ENCODE peak calls at places on chromosomes 4 and X, in five cellular contexts. One of them, this sample, is unnamed.

GRCh38 chr4:86302242-86302641 is 57.6 kb downstream of the MAPK10 start:
- DNase-seq in neuronal stem cell: no peak
- DNase-seq in IMR-90: peak; percentile 1
- DNase-seq in mesendoderm: peak; percentile 76
- DNase-seq in mesenchymal stem cell: peak; percentile 55
- DNase-seq in this sample: peak; percentile 31

GRCh38 chr4:136768925-136769275 is 763.4 kb downstream of the PCDH18 start:
- DNase-seq in neuronal stem cell: peak; percentile 26
- DNase-seq in IMR-90: no peak
- DNase-seq in mesendoderm: peak; percentile 48
- DNase-seq in mesenchymal stem cell: peak; percentile 58
- DNase-seq in this sample: no peak

GRCh38 chrX:119784747-119785446 is 6.5 kb downstream of the RPL39 start:
- DNase-seq in neuronal stem cell: no peak
- DNase-seq in IMR-90: peak; percentile 23
- DNase-seq in mesendoderm: peak; percentile 32
- DNase-seq in mesenchymal stem cell: peak; percentile 38
- DNase-seq in this sample: peak; percentile 48

GRCh38 chr4:78074747-78075146 is 17.6 kb downstream of the FRAS1 start:
- DNase-seq in neuronal stem cell: no peak
- DNase-seq in IMR-90: no peak
- DNase-seq in mesendoderm: peak; percentile 47
- DNase-seq in mesenchymal stem cell: no peak
- DNase-seq in this sample: no peak

GRCh38 chrX:130170752-130171445 is 863 bp upstream of the RAB33A start:
- DNase-seq in neuronal stem cell: peak; percentile 53
- DNase-seq in IMR-90: no peak
- DNase-seq in mesendoderm: peak; percentile 48
- DNase-seq in mesenchymal stem cell: peak; percentile 28
- DNase-seq in this sample: peak; percentile 81

GRCh38 chrX:16436348-16437188 is 213.4 kb upstream of the S100G start:
- DNase-seq in neuronal stem cell: peak; percentile 64
- DNase-seq in IMR-90: peak; percentile 75
- DNase-seq in mesendoderm: peak; percentile 77
- DNase-seq in mesenchymal stem cell: peak; percentile 65
- DNase-seq in this sample: peak; percentile 82

GRCh38 chr4:102552781-102553180 is 51.6 kb downstream of the NFKB1 start:
- DNase-seq in neuronal stem cell: no peak
- DNase-seq in IMR-90: no peak
- DNase-seq in mesendoderm: no peak
- DNase-seq in mesenchymal stem cell: no peak
- DNase-seq in this sample: no peak

GRCh38 chrX:130028196-130028595 is 45.8 kb downstream of the BCORL1 start:
- DNase-seq in neuronal stem cell: no peak
- DNase-seq in IMR-90: peak; percentile 39
- DNase-seq in mesendoderm: peak; percentile 16
- DNase-seq in mesenchymal stem cell: peak; percentile 29
- DNase-seq in this sample: no peak

GRCh38 chr4:139454646-139455045 is 725 bp downstream of the RAB33B start:
- DNase-seq in neuronal stem cell: no peak
- DNase-seq in IMR-90: no peak
- DNase-seq in mesendoderm: no peak
- DNase-seq in mesenchymal stem cell: no peak
- DNase-seq in this sample: no peak

GRCh38 chr4:138199568-138200235 is 42.4 kb downstream of the SLC7A11 start:
- DNase-seq in neuronal stem cell: no peak
- DNase-seq in IMR-90: peak; percentile 33
- DNase-seq in mesendoderm: peak; percentile 79
- DNase-seq in mesenchymal stem cell: no peak
- DNase-seq in this sample: no peak

GRCh38 chr4:1635452-1635851 is 48.7 kb downstream of the FAM53A start:
- DNase-seq in neuronal stem cell: no peak
- DNase-seq in IMR-90: no peak
- DNase-seq in mesendoderm: no peak
- DNase-seq in mesenchymal stem cell: no peak
- DNase-seq in this sample: no peak

GRCh38 chrX:109635151-109635550 is 10.2 kb upstream of the KCNE5 start:
- DNase-seq in neuronal stem cell: no peak
- DNase-seq in IMR-90: peak; percentile 5
- DNase-seq in mesendoderm: peak; percentile 49
- DNase-seq in mesenchymal stem cell: peak; percentile 16
- DNase-seq in this sample: peak; percentile 35

GRCh38 chr4:17884063-17884462 is 73.3 kb downstream of the NCAPG start:
- DNase-seq in neuronal stem cell: no peak
- DNase-seq in IMR-90: peak; percentile 61
- DNase-seq in mesendoderm: no peak
- DNase-seq in mesenchymal stem cell: no peak
- DNase-seq in this sample: no peak

GRCh38 chr4:58553679-58554078 is 1443.5 kb upstream of the IGFBP7 start:
- DNase-seq in neuronal stem cell: no peak
- DNase-seq in IMR-90: no peak
- DNase-seq in mesendoderm: no peak
- DNase-seq in mesenchymal stem cell: peak; percentile 18
- DNase-seq in this sample: no peak

GRCh38 chr4:58553031-58553430 is 1442.8 kb upstream of the IGFBP7 start:
- DNase-seq in neuronal stem cell: no peak
- DNase-seq in IMR-90: no peak
- DNase-seq in mesendoderm: peak; percentile 70
- DNase-seq in mesenchymal stem cell: peak; percentile 24
- DNase-seq in this sample: no peak

DNA sequence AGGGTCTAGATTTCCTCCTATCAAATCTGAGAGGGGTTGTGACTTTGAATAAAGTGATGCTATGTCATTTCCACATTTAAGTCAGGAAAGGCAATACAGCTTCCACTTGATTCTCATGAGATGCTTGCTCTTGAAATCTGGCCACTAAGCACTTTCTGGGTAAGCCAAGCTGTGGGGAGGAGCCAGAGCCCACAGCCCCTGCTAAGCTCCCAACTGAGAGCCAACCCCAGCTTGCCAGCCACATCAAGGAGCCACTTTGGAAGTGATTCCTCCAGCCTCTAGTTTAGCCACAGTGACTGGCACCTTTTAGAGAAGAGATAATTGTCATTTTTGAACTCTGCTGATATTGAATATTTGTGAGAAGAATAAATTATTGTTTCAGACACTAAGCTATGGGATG is 1441.5 kb upstream of the IGFBP7 start:
- DNase-seq in neuronal stem cell: no peak
- DNase-seq in IMR-90: no peak
- DNase-seq in mesendoderm: peak; percentile 31
- DNase-seq in mesenchymal stem cell: no peak
- DNase-seq in this sample: peak; percentile 26
- H2AK5ac ChIP-seq in neuronal stem cell: no peak overlapping the region
- H2AK5ac ChIP-seq in IMR-90: no peak overlapping the region
- H2AK5ac ChIP-seq in mesendoderm: no peak overlapping the region
- H2AK5ac ChIP-seq in mesenchymal stem cell: no peak overlapping the region
- H2AK5ac ChIP-seq in this sample: no peak overlapping the region

DNA sequence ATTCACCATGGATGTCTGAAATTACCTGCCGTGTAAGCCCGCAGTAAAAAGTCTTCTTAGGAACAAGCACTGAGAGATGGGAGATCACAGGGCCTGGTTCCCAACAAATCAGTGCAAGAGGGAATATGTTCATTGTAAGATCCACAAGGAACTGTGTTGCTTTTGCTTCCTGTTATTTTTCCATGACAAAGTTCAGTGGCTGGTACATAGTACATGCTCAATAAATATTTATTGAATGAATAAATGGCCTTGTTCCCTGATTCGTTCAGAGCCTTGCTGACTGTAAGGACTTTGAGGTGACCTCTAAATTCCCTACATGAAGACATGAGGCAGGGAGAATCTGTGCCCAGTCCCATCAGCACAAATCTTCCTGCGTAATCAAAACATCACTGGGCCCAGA is 7.4 kb downstream of the TMEM31 start:
- DNase-seq in neuronal stem cell: no peak
- DNase-seq in IMR-90: no peak
- DNase-seq in mesendoderm: no peak
- DNase-seq in mesenchymal stem cell: no peak
- DNase-seq in this sample: no peak
- H3K27ac ChIP-seq in neuronal stem cell: no peak overlapping the region
- H3K27ac ChIP-seq in IMR-90: no peak overlapping the region
- H3K27ac ChIP-seq in mesendoderm: no peak overlapping the region
- H3K27ac ChIP-seq in mesenchymal stem cell: no peak overlapping the region
- H3K27ac ChIP-seq in this sample: no peak overlapping the region

DNA sequence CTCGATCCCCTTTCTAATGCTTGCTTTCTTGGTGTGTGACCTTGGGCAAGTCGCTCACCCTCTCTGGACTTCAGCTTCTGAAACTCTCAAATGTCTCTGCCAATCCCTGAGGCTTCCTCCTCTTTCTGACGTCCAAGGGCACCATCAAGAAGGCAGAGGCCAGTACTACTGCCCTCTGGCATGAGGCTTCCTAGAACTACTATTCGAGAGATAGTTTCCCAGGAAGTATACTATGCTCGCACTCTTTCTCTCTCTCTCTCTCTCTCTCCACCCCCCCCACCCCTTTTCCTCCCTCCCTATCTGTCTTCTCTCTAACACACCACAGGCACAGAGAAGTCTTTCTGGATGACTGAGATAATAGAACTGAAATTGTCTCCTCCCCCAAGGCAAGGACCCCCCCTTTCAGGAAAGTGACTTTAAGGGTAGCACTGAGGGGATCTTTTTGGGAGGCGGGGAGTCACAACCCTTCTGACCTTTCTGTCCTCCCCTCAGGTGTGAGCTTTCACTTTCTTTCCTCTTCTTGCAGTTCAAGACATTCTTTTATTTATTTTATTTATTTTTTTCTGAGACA is 20.0 kb upstream of the BCOR start:
- DNase-seq in neuronal stem cell: no peak
- DNase-seq in IMR-90: no peak
- DNase-seq in mesendoderm: no peak
- DNase-seq in mesenchymal stem cell: no peak
- DNase-seq in this sample: no peak
- H3K4me2 ChIP-seq in neuronal stem cell: no peak overlapping the region
- H3K4me2 ChIP-seq in IMR-90: no peak overlapping the region
- H3K4me2 ChIP-seq in mesendoderm: no peak overlapping the region
- H3K4me2 ChIP-seq in mesenchymal stem cell: no peak overlapping the region
- H3K4me2 ChIP-seq in this sample: no peak overlapping the region

GRCh38 chr4:151484396-151485102 is 75.6 kb downstream of the FHIP1A start:
- DNase-seq in neuronal stem cell: peak; percentile 2
- DNase-seq in IMR-90: peak; percentile 77
- DNase-seq in mesendoderm: peak; percentile 89
- DNase-seq in mesenchymal stem cell: peak; percentile 69
- DNase-seq in this sample: peak; percentile 61

GRCh38 chr4:151488968-151489367 is 80.0 kb downstream of the FHIP1A start:
- DNase-seq in neuronal stem cell: no peak
- DNase-seq in IMR-90: no peak
- DNase-seq in mesendoderm: peak; percentile 62
- DNase-seq in mesenchymal stem cell: no peak
- DNase-seq in this sample: no peak

GRCh38 chr4:151481813-151482212 is 72.8 kb downstream of the FHIP1A start:
- DNase-seq in neuronal stem cell: no peak
- DNase-seq in IMR-90: no peak
- DNase-seq in mesendoderm: no peak
- DNase-seq in mesenchymal stem cell: no peak
- DNase-seq in this sample: no peak

GRCh38 chr4:151486166-151486565 is 77.2 kb downstream of the FHIP1A start:
- DNase-seq in neuronal stem cell: no peak
- DNase-seq in IMR-90: peak; percentile 36
- DNase-seq in mesendoderm: no peak
- DNase-seq in mesenchymal stem cell: peak; percentile 20
- DNase-seq in this sample: no peak

DNA sequence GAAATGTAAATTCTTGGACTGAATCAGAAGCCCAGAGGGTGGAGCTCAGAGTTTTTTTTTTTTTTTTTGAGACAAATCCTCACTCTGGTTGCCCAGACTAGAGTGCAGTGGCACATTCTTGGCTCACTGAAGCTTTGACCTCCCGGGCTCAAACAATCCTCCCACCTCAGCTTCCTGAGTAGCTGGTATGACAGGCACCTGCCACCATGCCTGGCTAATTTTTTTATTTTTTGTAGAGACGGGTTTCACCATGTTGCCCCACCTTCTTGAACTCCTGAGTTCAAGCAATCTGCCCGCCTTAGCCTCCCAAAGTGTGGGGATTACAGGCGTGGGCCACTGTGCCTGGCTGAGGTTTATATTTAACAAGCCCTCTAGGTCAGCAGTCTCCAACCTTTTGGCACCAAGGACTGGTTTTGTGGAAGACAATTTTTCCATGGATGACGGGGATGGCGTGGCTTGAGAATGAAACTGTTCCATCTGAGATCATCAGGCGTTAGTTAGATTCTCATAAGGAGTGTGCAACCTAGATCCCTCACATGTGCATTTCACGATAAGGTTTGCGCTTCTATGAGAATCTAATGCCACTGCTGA is 76.7 kb downstream of the FHIP1A start:
- DNase-seq in neuronal stem cell: no peak
- DNase-seq in IMR-90: no peak
- DNase-seq in mesendoderm: peak; percentile 31
- DNase-seq in mesenchymal stem cell: no peak
- DNase-seq in this sample: peak; percentile 37
- H2AK5ac ChIP-seq in neuronal stem cell: no peak overlapping the region
- H2AK5ac ChIP-seq in IMR-90: peak overlapping the region; percentile 29
- H2AK5ac ChIP-seq in mesendoderm: no peak overlapping the region
- H2AK5ac ChIP-seq in mesenchymal stem cell: peak overlapping the region; percentile 57
- H2AK5ac ChIP-seq in this sample: no peak overlapping the region

GRCh38 chr4:3404546-3404945 is 37.2 kb upstream of the HGFAC start:
- DNase-seq in neuronal stem cell: no peak
- DNase-seq in IMR-90: no peak
- DNase-seq in mesendoderm: no peak
- DNase-seq in mesenchymal stem cell: no peak
- DNase-seq in this sample: no peak
- H3K27ac ChIP-seq in neuronal stem cell: no peak overlapping the region
- H3K27ac ChIP-seq in IMR-90: no peak overlapping the region
- H3K27ac ChIP-seq in mesendoderm: no peak overlapping the region
- H3K27ac ChIP-seq in mesenchymal stem cell: no peak overlapping the region
- H3K27ac ChIP-seq in this sample: no peak overlapping the region

DNA sequence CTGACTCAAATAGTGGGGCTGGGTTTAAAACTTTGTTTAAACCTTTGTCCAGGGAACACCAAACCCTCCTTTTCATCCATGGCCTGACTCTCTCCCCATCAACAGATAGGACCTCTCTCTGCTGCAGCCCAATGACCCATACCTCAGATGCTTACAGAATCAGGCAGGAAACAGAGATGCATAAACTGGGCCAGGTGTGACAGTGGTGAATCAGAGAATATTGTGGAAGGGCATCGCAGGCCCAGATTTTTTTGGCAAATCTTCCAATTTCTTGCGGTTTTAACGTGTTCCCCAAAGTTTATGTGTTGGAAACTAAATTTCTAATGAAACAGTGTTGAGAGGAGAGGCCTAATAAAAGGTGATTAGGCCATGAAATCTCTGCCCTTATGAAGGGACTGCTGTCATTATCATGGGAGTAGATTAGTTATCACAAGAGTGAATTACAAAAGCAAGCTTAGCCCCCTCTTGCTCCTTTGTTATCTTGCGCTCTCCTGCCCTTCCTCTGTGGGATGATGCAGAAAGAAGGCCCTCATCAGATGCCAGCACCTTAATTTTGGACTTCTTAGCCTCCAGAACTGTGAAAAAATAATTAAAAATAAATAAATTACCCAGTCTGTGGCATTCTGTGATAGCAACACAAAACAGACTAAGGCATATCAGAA is 82.8 kb downstream of the STK32B start:
- DNase-seq in neuronal stem cell: no peak
- DNase-seq in IMR-90: no peak
- DNase-seq in mesendoderm: peak; percentile 29
- DNase-seq in mesenchymal stem cell: no peak
- DNase-seq in this sample: no peak
- H3K4me2 ChIP-seq in neuronal stem cell: no peak overlapping the region
- H3K4me2 ChIP-seq in IMR-90: no peak overlapping the region
- H3K4me2 ChIP-seq in mesendoderm: no peak overlapping the region
- H3K4me2 ChIP-seq in mesenchymal stem cell: no peak overlapping the region
- H3K4me2 ChIP-seq in this sample: no peak overlapping the region